ENCODE peak calls at places on chromosomes 3 and 15, in ten cellular contexts. I, Q, P, W, X, N, Y, F, R and L are unnamed samples.

GRCh38 chr3:11810276-11810675 is 36.4 kb downstream of the TAMM41 start:
- DNase-seq in I (no peak), Q (no peak), P (no peak), W (no peak), X (no peak), N (no peak), Y (no peak), F (no peak), R (no peak), L (no peak)

GRCh38 chr3:74891312-74891711 is 276.9 kb upstream of the CNTN3 start:
- DNase-seq in I (no peak), Q (no peak), P (no peak), W (no peak), X (no peak), N (no peak), Y (no peak), F (no peak), R (no peak), L (no peak)

GRCh38 chr3:148955544-148956346 is 35.6 kb upstream of the GYG1 start:
- DNase-seq in I (peak), Q (peak), P (peak), W (peak), X (peak), N (no peak), Y (peak), F (peak), R (no peak), L (no peak)

GRCh38 chr3:65971281-65972252 is 67.2 kb downstream of the MAGI1 start:
- DNase-seq in I (no peak), Q (no peak), P (no peak), W (no peak), X (no peak), N (no peak), Y (peak), F (no peak), R (no peak), L (no peak)

GRCh38 chr3:161104561-161105551 is at the start of gene B3GALNT1:
- DNase-seq in I (peak), Q (peak), P (no peak), W (peak), X (peak), N (no peak), Y (peak), F (peak), R (peak), L (peak)

GRCh38 chr3:183555541-183556081 is at the start of gene KLHL6:
- DNase-seq in I (peak), Q (no peak), P (peak), W (no peak), X (no peak), N (no peak), Y (no peak), F (peak), R (no peak), L (peak)

GRCh38 chr3:25427155-25428002 is 684 bp upstream of the RARB start:
- DNase-seq in I (no peak), Q (no peak), P (no peak), W (no peak), X (no peak), N (no peak), Y (peak), F (no peak), R (no peak), L (no peak)

GRCh38 chr15:43423793-43424192 is 52.9 kb downstream of the TUBGCP4 start:
- DNase-seq in I (no peak), Q (no peak), P (no peak), W (no peak), X (no peak), N (no peak), Y (peak), F (no peak), R (no peak), L (no peak)

GRCh38 chr3:20069178-20069532 is 28.9 kb downstream of the KAT2B start:
- DNase-seq in I (no peak), Q (no peak), P (no peak), W (no peak), X (no peak), N (no peak), Y (no peak), F (no peak), R (no peak), L (no peak)

GRCh38 chr15:52221730-52222129 is 30.5 kb upstream of the GNB5 start:
- DNase-seq in I (no peak), Q (no peak), P (no peak), W (no peak), X (no peak), N (no peak), Y (no peak), F (no peak), R (no peak), L (no peak)

GRCh38 chr3:126750760-126751129 is 46.7 kb downstream of the CHCHD6 start:
- DNase-seq in I (no peak), Q (no peak), P (no peak), W (no peak), X (no peak), N (no peak), Y (peak), F (no peak), R (no peak), L (no peak)

GRCh38 chr3:182803006-182803405 is 9.7 kb downstream of the ATP11B start:
- DNase-seq in I (no peak), Q (no peak), P (no peak), W (no peak), X (no peak), N (no peak), Y (no peak), F (no peak), R (no peak), L (no peak)

GRCh38 chr3:37745079-37745478 is 116.6 kb upstream of the CTDSPL start:
- DNase-seq in I (no peak), Q (no peak), P (no peak), W (no peak), X (no peak), N (no peak), Y (no peak), F (no peak), R (no peak), L (no peak)

GRCh38 chr3:190227064-190227463 is 95.2 kb downstream of the CLDN1 start:
- DNase-seq in I (no peak), Q (no peak), P (no peak), W (no peak), X (no peak), N (no peak), Y (no peak), F (no peak), R (no peak), L (no peak)

GRCh38 chr3:62785384-62785783 is 89.8 kb downstream of the CADPS start:
- DNase-seq in I (no peak), Q (no peak), P (no peak), W (no peak), X (no peak), N (no peak), Y (no peak), F (no peak), R (no peak), L (no peak)

GRCh38 chr3:145125307-145125706 is 1035.7 kb downstream of the PLOD2 start:
- DNase-seq in I (no peak), Q (no peak), P (no peak), W (no peak), X (no peak), N (no peak), Y (peak), F (no peak), R (no peak), L (no peak)

GRCh38 chr15:94230436-94230885 is 900 bp upstream of the MCTP2 start:
- DNase-seq in I (no peak), Q (peak), P (no peak), W (no peak), X (no peak), N (no peak), Y (peak), F (no peak), R (no peak), L (no peak)

GRCh38 chr3:128282392-128283196 is 129.3 kb downstream of the EEFSEC start:
- DNase-seq in I (peak), Q (no peak), P (no peak), W (peak), X (no peak), N (no peak), Y (no peak), F (peak), R (no peak), L (no peak)

GRCh38 chr3:67384790-67385397 is 269.5 kb downstream of the SUCLG2 start:
- DNase-seq in I (peak), Q (peak), P (no peak), W (peak), X (no peak), N (no peak), Y (peak), F (peak), R (peak), L (peak)

GRCh38 chr15:87681054-87681453 is 575.5 kb downstream of the NTRK3 start:
- DNase-seq in I (peak), Q (no peak), P (no peak), W (no peak), X (no peak), N (no peak), Y (peak), F (no peak), R (no peak), L (no peak)

GRCh38 chr15:76011611-76012010 is 613 bp downstream of the NRG4 start:
- DNase-seq in I (no peak), Q (no peak), P (no peak), W (no peak), X (no peak), N (no peak), Y (no peak), F (no peak), R (no peak), L (no peak)

GRCh38 chr3:32249184-32249782 is 10.8 kb downstream of the CMTM8 start:
- DNase-seq in I (no peak), Q (no peak), P (no peak), W (no peak), X (peak), N (no peak), Y (peak), F (no peak), R (no peak), L (no peak)

GRCh38 chr3:191282262-191283215 is 46.7 kb upstream of the CCDC50 start:
- DNase-seq in I (no peak), Q (no peak), P (no peak), W (no peak), X (no peak), N (no peak), Y (no peak), F (no peak), R (no peak), L (no peak)

GRCh38 chr3:51945031-51945840 is 3.1 kb downstream of the PARP3 start:
- DNase-seq in I (no peak), Q (no peak), P (no peak), W (no peak), X (no peak), N (no peak), Y (no peak), F (no peak), R (no peak), L (no peak)

GRCh38 chr3:112038863-112039262 is 4.3 kb downstream of the TMPRSS7 start:
- DNase-seq in I (no peak), Q (no peak), P (no peak), W (peak), X (peak), N (no peak), Y (peak), F (no peak), R (no peak), L (no peak)

GRCh38 chr3:123641505-123641904 is 56.7 kb upstream of the HACD2 start:
- DNase-seq in I (no peak), Q (no peak), P (no peak), W (no peak), X (no peak), N (no peak), Y (no peak), F (no peak), R (no peak), L (no peak)

GRCh38 chr15:83983634-83984458 is 251.7 kb upstream of the GOLGA6L4 start:
- DNase-seq in I (no peak), Q (no peak), P (no peak), W (no peak), X (no peak), N (no peak), Y (no peak), F (no peak), R (no peak), L (no peak)

GRCh38 chr3:112132975-112133448 is at the start of gene GCSAM:
- DNase-seq in I (peak), Q (no peak), P (peak), W (no peak), X (no peak), N (no peak), Y (no peak), F (peak), R (no peak), L (peak)

GRCh38 chr15:67091073-67091965 is 25.9 kb downstream of the SMAD3 start:
- DNase-seq in I (peak), Q (no peak), P (peak), W (no peak), X (peak), N (peak), Y (peak), F (peak), R (peak), L (peak)

GRCh38 chr3:61239871-61240270 is 11.4 kb downstream of the FHIT start:
- DNase-seq in I (no peak), Q (no peak), P (no peak), W (peak), X (no peak), N (no peak), Y (no peak), F (peak), R (no peak), L (no peak)

GRCh38 chr3:3127432-3128010 is 781 bp downstream of the TRNT1 start:
- DNase-seq in I (peak), Q (no peak), P (no peak), W (peak), X (peak), N (no peak), Y (peak), F (no peak), R (no peak), L (peak)

GRCh38 chr3:184237211-184237610 is 7.8 kb downstream of the VWA5B2 start:
- DNase-seq in I (no peak), Q (no peak), P (no peak), W (no peak), X (no peak), N (no peak), Y (no peak), F (no peak), R (no peak), L (no peak)

GRCh38 chr3:171825222-171825828 is 15.0 kb upstream of the PLD1 start:
- DNase-seq in I (no peak), Q (no peak), P (no peak), W (no peak), X (no peak), N (no peak), Y (no peak), F (no peak), R (no peak), L (no peak)

GRCh38 chr15:68210821-68211655 is 5.9 kb upstream of the CALML4 start:
- DNase-seq in I (peak), Q (peak), P (no peak), W (peak), X (peak), N (peak), Y (peak), F (peak), R (peak), L (peak)

GRCh38 chr15:39579487-39580116 is 1.3 kb upstream of the THBS1 start:
- DNase-seq in I (no peak), Q (peak), P (peak), W (peak), X (peak), N (peak), Y (peak), F (peak), R (peak), L (no peak)

GRCh38 chr3:63967675-63968611 is 55.4 kb downstream of the PSMD6 start:
- DNase-seq in I (peak), Q (no peak), P (peak), W (peak), X (no peak), N (no peak), Y (peak), F (peak), R (no peak), L (peak)